ENCODE peak calls at places on chromosomes 16 and 17, in four cellular contexts. One of them, this sample, is unnamed.

GRCh38 chr16:87834668-87835473 is 34.4 kb downstream of the SLC7A5 start:
- DNase-seq in endodermal cell: no peak
- DNase-seq in fibroblast of mammary gland: peak; percentile 31
- DNase-seq in HFF-Myc: peak; percentile 40
- DNase-seq in this sample: peak; percentile 29

GRCh38 chr16:9860876-9861275 is 321.4 kb downstream of the GRIN2A start:
- DNase-seq in fibroblast of mammary gland: peak; percentile 51
- DNase-seq in endodermal cell: no peak
- DNase-seq in HFF-Myc: no peak
- DNase-seq in this sample: peak; percentile 8

GRCh38 chr17:48612854-48613691 is 2.0 kb downstream of the HOXB8 start:
- DNase-seq in fibroblast of mammary gland: no peak
- DNase-seq in HFF-Myc: no peak
- DNase-seq in endodermal cell: peak; percentile 90
- DNase-seq in this sample: peak; percentile 25

GRCh38 chr16:730666-731509 is 4.0 kb downstream of the HAGHL start:
- DNase-seq in HFF-Myc: no peak
- DNase-seq in endodermal cell: no peak
- DNase-seq in fibroblast of mammary gland: no peak
- DNase-seq in this sample: no peak

GRCh38 chr16:87831421-87832136 is 37.7 kb downstream of the SLC7A5 start:
- DNase-seq in fibroblast of mammary gland: no peak
- DNase-seq in HFF-Myc: no peak
- DNase-seq in endodermal cell: no peak
- DNase-seq in this sample: no peak

GRCh38 chr17:41065829-41066624 is at the start of gene KRTAP2-4:
- DNase-seq in fibroblast of mammary gland: peak; percentile 91
- DNase-seq in endodermal cell: no peak
- DNase-seq in HFF-Myc: peak; percentile 85
- DNase-seq in this sample: peak; percentile 49

GRCh38 chr16:11272484-11272883 is 945 bp downstream of the PRM3 start:
- DNase-seq in endodermal cell: no peak
- DNase-seq in HFF-Myc: no peak
- DNase-seq in fibroblast of mammary gland: no peak
- DNase-seq in this sample: no peak

GRCh38 chr17:48351916-48352332 is 78.1 kb downstream of the SKAP1 start:
- DNase-seq in HFF-Myc: peak; percentile 15
- DNase-seq in endodermal cell: no peak
- DNase-seq in fibroblast of mammary gland: peak; percentile 66
- DNase-seq in this sample: peak; percentile 70

GRCh38 chr17:40319651-40320550 is 10.9 kb downstream of the RARA start:
- DNase-seq in endodermal cell: no peak
- DNase-seq in HFF-Myc: no peak
- DNase-seq in fibroblast of mammary gland: peak; percentile 52
- DNase-seq in this sample: no peak

GRCh38 chr17:39461911-39462641 is 790 bp downstream of the CDK12 start:
- DNase-seq in HFF-Myc: no peak
- DNase-seq in endodermal cell: peak; percentile 89
- DNase-seq in fibroblast of mammary gland: peak; percentile 54
- DNase-seq in this sample: no peak

GRCh38 chr17:49076575-49077384 is 55.8 kb upstream of the B4GALNT2 start:
- DNase-seq in endodermal cell: no peak
- DNase-seq in HFF-Myc: no peak
- DNase-seq in fibroblast of mammary gland: peak; percentile 89
- DNase-seq in this sample: peak; percentile 84

GRCh38 chr16:53054670-53055485 is at the start of gene CHD9:
- DNase-seq in fibroblast of mammary gland: peak; percentile 81
- DNase-seq in endodermal cell: peak; percentile 95
- DNase-seq in HFF-Myc: no peak
- DNase-seq in this sample: peak; percentile 87

GRCh38 chr17:62626719-62627218 is 701 bp upstream of the MRC2 start:
- DNase-seq in HFF-Myc: peak; percentile 35
- DNase-seq in fibroblast of mammary gland: peak; percentile 95
- DNase-seq in endodermal cell: no peak
- DNase-seq in this sample: peak; percentile 94

GRCh38 chr17:81336296-81336929 is 41.3 kb upstream of the SLC38A10 start:
- DNase-seq in fibroblast of mammary gland: no peak
- DNase-seq in HFF-Myc: no peak
- DNase-seq in endodermal cell: no peak
- DNase-seq in this sample: no peak

GRCh38 chr16:85238233-85238647 is 126.0 kb upstream of the CIBAR2 start:
- DNase-seq in endodermal cell: peak; percentile 88
- DNase-seq in fibroblast of mammary gland: peak; percentile 84
- DNase-seq in HFF-Myc: no peak
- DNase-seq in this sample: peak; percentile 91

GRCh38 chr17:72344613-72345012 is 223.8 kb downstream of the SOX9 start:
- DNase-seq in endodermal cell: no peak
- DNase-seq in HFF-Myc: no peak
- DNase-seq in fibroblast of mammary gland: no peak
- DNase-seq in this sample: no peak

GRCh38 chr17:74736423-74737298 is at the start of gene RAB37:
- DNase-seq in endodermal cell: peak; percentile 95
- DNase-seq in fibroblast of mammary gland: peak; percentile 44
- DNase-seq in HFF-Myc: no peak
- DNase-seq in this sample: no peak
- TF ChIP-seq CTCF in endodermal cell: peak; percentile 69
- TF ChIP-seq CTCF in fibroblast of mammary gland: no peak
- TF ChIP-seq CTCF in HFF-Myc: peak; percentile 29
- TF ChIP-seq CTCF in this sample: no peak

GRCh38 chr16:29961127-29961478 is 776 bp upstream of the TMEM219 start:
- DNase-seq in HFF-Myc: no peak
- DNase-seq in fibroblast of mammary gland: no peak
- DNase-seq in endodermal cell: no peak
- DNase-seq in this sample: no peak

GRCh38 chr16:29959293-29959692 is 2.6 kb upstream of the TMEM219 start:
- DNase-seq in endodermal cell: no peak
- DNase-seq in HFF-Myc: no peak
- DNase-seq in fibroblast of mammary gland: no peak
- DNase-seq in this sample: no peak

GRCh38 chr16:29961479-29962343 is at the start of gene TMEM219:
- DNase-seq in fibroblast of mammary gland: peak; percentile 71
- DNase-seq in HFF-Myc: peak; percentile 35
- DNase-seq in endodermal cell: peak; percentile 95
- DNase-seq in this sample: peak; percentile 86

GRCh38 chr16:29962344-29962994 is 590 bp downstream of the TMEM219 start:
- DNase-seq in HFF-Myc: no peak
- DNase-seq in fibroblast of mammary gland: peak; percentile 40
- DNase-seq in endodermal cell: no peak
- DNase-seq in this sample: peak; percentile 57

GRCh38 chr16:29963021-29963743 is 1.3 kb downstream of the TMEM219 start:
- DNase-seq in fibroblast of mammary gland: no peak
- DNase-seq in endodermal cell: no peak
- DNase-seq in HFF-Myc: no peak
- DNase-seq in this sample: no peak
- H3K4me3 ChIP-seq in fibroblast of mammary gland: peak overlapping the region; percentile 75
- H3K4me3 ChIP-seq in endodermal cell: peak overlapping the region; percentile 88
- H3K4me3 ChIP-seq in HFF-Myc: peak overlapping the region; percentile 63
- H3K4me3 ChIP-seq in this sample: peak overlapping the region; percentile 71

GRCh38 chr17:29283496-29283895 is 10.5 kb downstream of the NUFIP2 start:
- DNase-seq in HFF-Myc: no peak
- DNase-seq in fibroblast of mammary gland: peak; percentile 40
- DNase-seq in endodermal cell: no peak
- DNase-seq in this sample: no peak
- TF ChIP-seq CTCF in HFF-Myc: peak; percentile 26
- TF ChIP-seq CTCF in fibroblast of mammary gland: peak; percentile 33
- TF ChIP-seq CTCF in endodermal cell: peak; percentile 52
- TF ChIP-seq CTCF in this sample: peak; percentile 5

GRCh38 chr16:65114527-65114926 is 7.3 kb downstream of the CDH11 start:
- DNase-seq in fibroblast of mammary gland: no peak
- DNase-seq in HFF-Myc: no peak
- DNase-seq in endodermal cell: no peak
- DNase-seq in this sample: no peak
- H3K4me3 ChIP-seq in fibroblast of mammary gland: no peak overlapping the region
- H3K4me3 ChIP-seq in HFF-Myc: no peak overlapping the region
- H3K4me3 ChIP-seq in endodermal cell: no peak overlapping the region
- H3K4me3 ChIP-seq in this sample: no peak overlapping the region

GRCh38 chr16:8194795-8195194 is 395.5 kb downstream of the TMEM114 start:
- DNase-seq in fibroblast of mammary gland: no peak
- DNase-seq in HFF-Myc: no peak
- DNase-seq in endodermal cell: peak; percentile 88
- DNase-seq in this sample: no peak
- TF ChIP-seq CTCF in fibroblast of mammary gland: no peak
- TF ChIP-seq CTCF in HFF-Myc: peak; percentile 18
- TF ChIP-seq CTCF in endodermal cell: peak; percentile 91
- TF ChIP-seq CTCF in this sample: no peak

GRCh38 chr17:58525239-58525638 is 10.8 kb upstream of the MTMR4 start:
- DNase-seq in fibroblast of mammary gland: peak; percentile 86
- DNase-seq in HFF-Myc: no peak
- DNase-seq in endodermal cell: peak; percentile 71
- DNase-seq in this sample: peak; percentile 97

GRCh38 chr17:58520843-58521430 is 6.5 kb upstream of the MTMR4 start:
- DNase-seq in fibroblast of mammary gland: peak; percentile 18
- DNase-seq in HFF-Myc: no peak
- DNase-seq in endodermal cell: peak; percentile 90
- DNase-seq in this sample: peak; percentile 34

GRCh38 chr17:58517378-58517927 is 3.0 kb upstream of the MTMR4 start:
- DNase-seq in HFF-Myc: no peak
- DNase-seq in endodermal cell: no peak
- DNase-seq in fibroblast of mammary gland: no peak
- DNase-seq in this sample: no peak

GRCh38 chr17:58517928-58518609 is 3.6 kb upstream of the MTMR4 start:
- DNase-seq in HFF-Myc: peak; percentile 98
- DNase-seq in endodermal cell: peak; percentile 100
- DNase-seq in fibroblast of mammary gland: peak; percentile 99
- DNase-seq in this sample: peak; percentile 100

GRCh38 chr17:58521680-58522079 is 7.2 kb upstream of the MTMR4 start:
- DNase-seq in endodermal cell: no peak
- DNase-seq in HFF-Myc: no peak
- DNase-seq in fibroblast of mammary gland: no peak
- DNase-seq in this sample: no peak
- H3K4me3 ChIP-seq in endodermal cell: no peak overlapping the region
- H3K4me3 ChIP-seq in HFF-Myc: no peak overlapping the region
- H3K4me3 ChIP-seq in fibroblast of mammary gland: no peak overlapping the region
- H3K4me3 ChIP-seq in this sample: no peak overlapping the region

GRCh38 chr16:27952811-27953210 is 110.7 kb downstream of the GSG1L start:
- DNase-seq in fibroblast of mammary gland: no peak
- DNase-seq in HFF-Myc: no peak
- DNase-seq in endodermal cell: no peak
- DNase-seq in this sample: no peak

GRCh38 chr16:27950488-27950887 is 113.0 kb downstream of the GSG1L start:
- DNase-seq in HFF-Myc: no peak
- DNase-seq in fibroblast of mammary gland: no peak
- DNase-seq in endodermal cell: no peak
- DNase-seq in this sample: no peak

GRCh38 chr16:27947696-27948095 is 115.8 kb downstream of the GSG1L start:
- DNase-seq in fibroblast of mammary gland: no peak
- DNase-seq in HFF-Myc: no peak
- DNase-seq in endodermal cell: no peak
- DNase-seq in this sample: no peak

GRCh38 chr16:27951752-27952151 is 111.8 kb downstream of the GSG1L start:
- DNase-seq in endodermal cell: no peak
- DNase-seq in HFF-Myc: no peak
- DNase-seq in fibroblast of mammary gland: peak; percentile 23
- DNase-seq in this sample: no peak
- TF ChIP-seq CTCF in endodermal cell: no peak
- TF ChIP-seq CTCF in HFF-Myc: no peak
- TF ChIP-seq CTCF in fibroblast of mammary gland: no peak
- TF ChIP-seq CTCF in this sample: no peak

GRCh38 chr16:69376393-69377059 is 9.3 kb downstream of the TERF2 start:
- DNase-seq in HFF-Myc: no peak
- DNase-seq in fibroblast of mammary gland: no peak
- DNase-seq in endodermal cell: no peak
- DNase-seq in this sample: no peak

GRCh38 chr16:69371564-69371963 is 14.2 kb downstream of the TERF2 start:
- DNase-seq in HFF-Myc: no peak
- DNase-seq in endodermal cell: no peak
- DNase-seq in fibroblast of mammary gland: no peak
- DNase-seq in this sample: no peak

GRCh38 chr16:69367980-69368379 is 16.4 kb upstream of the TMED6 start:
- DNase-seq in fibroblast of mammary gland: peak; percentile 56
- DNase-seq in endodermal cell: no peak
- DNase-seq in HFF-Myc: no peak
- DNase-seq in this sample: peak; percentile 72

GRCh38 chr16:69378036-69378435 is 7.8 kb downstream of the TERF2 start:
- DNase-seq in endodermal cell: no peak
- DNase-seq in fibroblast of mammary gland: no peak
- DNase-seq in HFF-Myc: no peak
- DNase-seq in this sample: no peak

GRCh38 chr16:69373019-69373418 is 12.8 kb downstream of the TERF2 start:
- DNase-seq in HFF-Myc: no peak
- DNase-seq in endodermal cell: no peak
- DNase-seq in fibroblast of mammary gland: no peak
- DNase-seq in this sample: no peak
- H3K4me3 ChIP-seq in HFF-Myc: no peak overlapping the region
- H3K4me3 ChIP-seq in endodermal cell: no peak overlapping the region
- H3K4me3 ChIP-seq in fibroblast of mammary gland: no peak overlapping the region
- H3K4me3 ChIP-seq in this sample: no peak overlapping the region

GRCh38 chr17:75892556-75893224 is 4.1 kb downstream of the TRIM65 start:
- DNase-seq in fibroblast of mammary gland: no peak
- DNase-seq in endodermal cell: no peak
- DNase-seq in HFF-Myc: no peak
- DNase-seq in this sample: no peak
- TF ChIP-seq CTCF in fibroblast of mammary gland: no peak
- TF ChIP-seq CTCF in endodermal cell: no peak
- TF ChIP-seq CTCF in HFF-Myc: no peak
- TF ChIP-seq CTCF in this sample: no peak

This sample was measured in fibroblast of pulmonary artery.